ENCODE peak calls at places on chromosomes 5 and 9, in seven cellular contexts. P is sciatic nerve; E is LHCN-M2; Y is epithelial cell of esophagus; K is activated T-helper 1 cell treated with anti-CD3 and anti-CD28 coated beads, Interleukin-2, amount 50 U/mL, for 16 hours; V is GM23338; B is GM04504. F is an unnamed sample.

GRCh38 chr5:23411200-23411599 is 96.2 kb upstream of the PRDM9 start:
- DNase-seq in P (no peak), E (no peak), Y (no peak), K (no peak), V (no peak), B (no peak), F (no peak)

GRCh38 chr5:1476967-1477310 is 31.7 kb upstream of the SLC6A3 start:
- DNase-seq in P (no peak), E (no peak), Y (no peak), K (no peak), V (no peak), B (no peak), F (no peak)

GRCh38 chr5:179900206-179900605 is 7.5 kb downstream of the TBC1D9B start:
- DNase-seq in P (no peak), E (no peak), Y (no peak), K (no peak), V (no peak), B (no peak), F (no peak)

GRCh38 chr9:2623046-2623865 is 1.7 kb downstream of the VLDLR start:
- DNase-seq in P (peak), E (peak), Y (peak), K (no peak), V (peak), B (no peak), F (no peak)

GRCh38 chr5:87754009-87754757 is 341.5 kb upstream of the CCNH start:
- DNase-seq in P (no peak), E (no peak), Y (no peak), K (no peak), V (peak), B (no peak), F (no peak)

GRCh38 chr9:120708526-120709224 is 5.6 kb downstream of the MEGF9 start:
- DNase-seq in P (no peak), E (peak), Y (peak), K (no peak), V (no peak), B (peak), F (no peak)

GRCh38 chr5:10856646-10857332 is 95.8 kb upstream of the DAP start:
- DNase-seq in P (peak), E (peak), Y (peak), K (no peak), V (peak), B (no peak), F (no peak)

GRCh38 chr5:171055881-171056454 is 194.2 kb downstream of the RANBP17 start:
- DNase-seq in P (no peak), E (peak), Y (peak), K (no peak), V (peak), B (no peak), F (no peak)

GRCh38 chr9:135907006-135907434 is 326 bp downstream of the CAMSAP1 start:
- DNase-seq in P (no peak), E (no peak), Y (no peak), K (no peak), V (peak), B (no peak), F (no peak)

GRCh38 chr5:65078331-65078730 is 309.6 kb downstream of the CWC27 start:
- DNase-seq in P (no peak), E (no peak), Y (no peak), K (no peak), V (no peak), B (no peak), F (no peak)

GRCh38 chr9:78601957-78602565 is 305.1 kb downstream of the PSAT1 start:
- DNase-seq in P (no peak), E (peak), Y (peak), K (no peak), V (peak), B (no peak), F (no peak)

GRCh38 chr9:137665226-137665625 is 46.4 kb downstream of the EHMT1 start:
- DNase-seq in P (no peak), E (no peak), Y (no peak), K (no peak), V (no peak), B (no peak), F (no peak)

GRCh38 chr9:91758491-91758981 is 191.5 kb downstream of the ROR2 start:
- DNase-seq in P (no peak), E (peak), Y (peak), K (no peak), V (peak), B (no peak), F (no peak)

GRCh38 chr5:136016945-136017530 is 11.8 kb upstream of the TGFBI start:
- DNase-seq in P (no peak), E (peak), Y (peak), K (no peak), V (no peak), B (no peak), F (no peak)

GRCh38 chr9:114995681-114996221 is 65.4 kb upstream of the TNFSF8 start:
- DNase-seq in P (no peak), E (no peak), Y (no peak), K (no peak), V (no peak), B (no peak), F (no peak)

GRCh38 chr5:6372251-6373080 is 5.9 kb downstream of the MED10 start:
- DNase-seq in P (no peak), E (no peak), Y (no peak), K (no peak), V (no peak), B (no peak), F (no peak)

GRCh38 chr9:133643978-133644760 is 8.0 kb downstream of the DBH start:
- DNase-seq in P (no peak), E (no peak), Y (no peak), K (no peak), V (no peak), B (no peak), F (no peak)

GRCh38 chr5:14406554-14406849 is 175.1 kb upstream of the OTULINL start:
- DNase-seq in P (no peak), E (peak), Y (peak), K (no peak), V (no peak), B (peak), F (no peak)

GRCh38 chr5:114191441-114191840 is 170.4 kb upstream of the KCNN2 start:
- DNase-seq in P (no peak), E (no peak), Y (no peak), K (no peak), V (no peak), B (no peak), F (no peak)

GRCh38 chr5:73280386-73280785 is 107.4 kb downstream of the TMEM174 start:
- DNase-seq in P (no peak), E (no peak), Y (peak), K (no peak), V (no peak), B (no peak), F (no peak)

GRCh38 chr5:57891443-57891842 is 408.8 kb upstream of the ACTBL2 start:
- DNase-seq in P (no peak), E (no peak), Y (no peak), K (no peak), V (peak), B (no peak), F (no peak)

GRCh38 chr5:100863736-100864135 is 39.3 kb downstream of the ST8SIA4 start:
- DNase-seq in P (no peak), E (no peak), Y (no peak), K (no peak), V (no peak), B (no peak), F (no peak)

GRCh38 chr5:150068961-150069618 is 17.3 kb downstream of the CSF1R start:
- DNase-seq in P (no peak), E (no peak), Y (no peak), K (no peak), V (no peak), B (no peak), F (no peak)

GRCh38 chr5:172731286-172732073 is 39.5 kb downstream of the DUSP1 start:
- DNase-seq in P (peak), E (no peak), Y (peak), K (no peak), V (no peak), B (no peak), F (no peak)